ENCODE peak calls at places on chromosome 17, in six cellular contexts. K, D, F, B, R and M are unnamed samples.

GRCh38 chr17:64477849-64478248 is 19.0 kb downstream of the POLG2 start:
- DNase-seq in K (no peak), D (no peak), F (no peak), B (no peak), R (no peak), M (no peak)

GRCh38 chr17:81980122-81980521 is 2.7 kb downstream of the ASPSCR1 start:
- DNase-seq in K (no peak), D (no peak), F (no peak), B (no peak), R (no peak), M (no peak)

GRCh38 chr17:57097832-57098421 is 12.9 kb downstream of the AKAP1 start:
- DNase-seq in K (no peak), D (peak), F (no peak), B (peak), R (no peak), M (no peak)

GRCh38 chr17:51322390-51323029 is 62.2 kb downstream of the UTP18 start:
- DNase-seq in K (no peak), D (no peak), F (no peak), B (no peak), R (peak), M (no peak)

GRCh38 chr17:80296221-80296620 is 35.6 kb downstream of the RNF213 start:
- DNase-seq in K (no peak), D (peak), F (no peak), B (peak), R (no peak), M (no peak)

GRCh38 chr17:17081304-17081940 is 39.2 kb downstream of the MPRIP start:
- DNase-seq in K (no peak), D (no peak), F (no peak), B (no peak), R (no peak), M (no peak)

GRCh38 chr17:31900877-31901276 is 631 bp downstream of the UTP6 start:
- DNase-seq in K (no peak), D (no peak), F (no peak), B (no peak), R (peak), M (no peak)

GRCh38 chr17:48148029-48148759 is 40.6 kb downstream of the SNX11 start:
- DNase-seq in K (no peak), D (no peak), F (no peak), B (no peak), R (no peak), M (no peak)

GRCh38 chr17:43033947-43034622 is 9.1 kb downstream of the RND2 start:
- DNase-seq in K (no peak), D (no peak), F (no peak), B (no peak), R (no peak), M (no peak)

GRCh38 chr17:46733837-46734516 is 84.5 kb downstream of the WNT3 start:
- DNase-seq in K (no peak), D (no peak), F (no peak), B (no peak), R (no peak), M (no peak)

GRCh38 chr17:40556884-40557414 is 8.3 kb downstream of the CCR7 start:
- DNase-seq in K (no peak), D (no peak), F (no peak), B (no peak), R (no peak), M (no peak)

DNA sequence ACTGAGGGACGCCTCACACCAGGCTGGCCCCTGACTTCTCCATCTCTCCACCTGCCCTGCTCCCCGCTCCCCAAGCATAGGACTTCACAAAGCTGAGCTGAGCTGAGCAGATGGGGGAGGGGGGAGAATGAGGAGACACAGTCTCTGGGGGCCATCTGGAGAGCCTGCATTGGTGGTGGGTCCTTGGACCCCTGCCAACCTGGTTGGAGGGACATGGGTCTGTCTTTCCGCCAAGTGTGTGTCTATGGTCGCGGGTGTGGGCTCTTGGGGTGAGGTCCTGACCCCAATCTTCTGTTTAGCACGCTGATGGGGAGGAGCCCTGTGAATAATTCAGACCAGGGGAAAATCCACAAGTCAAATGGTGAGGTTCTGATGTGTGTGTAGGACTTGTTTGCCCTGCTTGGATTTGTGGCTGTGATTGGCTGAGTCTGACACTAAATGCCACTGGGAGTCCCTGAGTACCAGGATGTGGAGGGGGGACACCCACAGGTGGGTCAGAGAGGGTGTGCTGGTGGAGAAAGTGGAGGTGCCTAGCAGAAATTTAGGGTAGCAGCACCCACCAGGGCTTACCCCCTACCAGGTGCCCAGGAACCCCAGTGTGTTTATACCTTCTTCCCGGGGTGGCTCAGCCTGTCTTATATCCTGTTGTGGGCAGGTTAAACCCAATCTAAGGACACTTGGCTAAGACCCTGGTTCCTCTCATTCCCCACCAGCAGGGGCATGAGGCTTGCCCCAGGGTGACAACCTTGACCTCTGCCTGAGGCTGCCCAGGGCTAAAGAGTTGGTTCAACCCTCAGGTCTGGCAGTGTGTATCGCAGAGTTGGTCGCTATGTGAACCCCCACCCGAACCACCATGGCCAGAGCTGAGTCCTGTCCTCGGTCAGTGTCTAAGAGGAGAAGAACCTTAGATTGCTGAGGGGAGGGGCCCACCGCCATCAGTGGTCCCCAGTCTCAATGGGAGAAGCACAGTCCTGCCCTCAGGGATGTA is 2.1 kb downstream of the FMNL1 start:
- DNase-seq in K (no peak), D (no peak), F (no peak), B (no peak), R (no peak), M (no peak)
- TF ChIP-seq CTCF in K (no peak), D (no peak), F (no peak), B (no peak), R (no peak), M (no peak)

DNA sequence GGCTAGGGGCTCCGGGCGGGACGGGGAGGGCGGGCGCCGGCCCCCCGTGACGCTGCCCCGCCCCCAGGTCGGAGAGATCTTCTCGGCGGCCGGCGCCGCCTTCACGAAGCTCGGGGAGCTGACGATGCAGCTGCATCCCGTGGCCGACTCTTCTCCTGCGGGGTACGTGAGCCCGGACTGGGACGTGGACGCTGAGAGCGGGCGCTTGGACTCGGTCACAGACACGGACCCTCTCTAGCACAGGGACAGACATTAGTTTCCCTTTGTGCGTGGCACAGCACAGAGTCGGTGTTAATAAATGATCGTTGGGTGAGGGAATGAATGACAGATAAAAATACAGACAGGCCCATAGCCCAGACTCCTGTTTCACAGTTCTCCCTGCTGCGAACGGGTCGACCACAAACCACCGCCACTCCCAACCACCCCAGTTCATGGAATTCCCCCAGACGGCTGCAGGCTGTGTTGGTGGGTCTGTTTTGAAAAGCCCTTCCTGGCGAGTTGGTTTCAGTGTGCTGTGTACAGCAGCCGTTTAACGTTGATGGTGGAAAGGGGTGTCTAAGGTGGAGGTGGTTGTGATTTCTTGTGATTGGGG is 2.7 kb downstream of the RNASEK start:
- DNase-seq in K (no peak), D (no peak), F (no peak), B (peak), R (no peak), M (peak)
- TF ChIP-seq POLR2A in K (peak), D (peak), F (peak), B (peak), R (peak), M (no peak)

DNA sequence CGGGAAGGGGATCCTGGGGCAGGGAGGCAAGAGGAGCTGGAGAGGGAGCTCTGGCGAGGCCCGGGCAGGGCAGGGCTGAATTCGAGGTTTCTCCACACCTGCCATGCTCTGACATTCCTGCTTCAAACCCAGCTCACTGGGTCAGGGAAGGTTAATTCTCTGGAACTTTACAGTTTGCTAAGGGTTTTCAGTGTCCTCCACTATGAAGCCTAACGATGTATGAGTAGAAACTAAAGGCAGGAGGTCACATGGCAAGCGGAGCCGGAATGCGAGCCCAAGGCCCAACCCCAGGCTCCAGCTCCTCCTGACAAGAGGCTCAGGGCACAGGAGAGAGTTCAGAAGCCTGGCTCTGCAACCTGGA is 29.2 kb downstream of the DCAKD start:
- DNase-seq in K (no peak), D (no peak), F (no peak), B (no peak), R (no peak), M (no peak)
- TF ChIP-seq CTCF in K (no peak), D (peak), F (no peak), B (no peak), R (peak), M (peak)

GRCh38 chr17:78383725-78384471 is 5.4 kb downstream of the PGS1 start:
- DNase-seq in K (peak), D (peak), F (peak), B (peak), R (no peak), M (peak)
- TF ChIP-seq POLR2A in K (no peak), D (no peak), F (no peak), B (no peak), R (no peak), M (no peak)

GRCh38 chr17:67577429-67577828 is 140.3 kb upstream of the NOL11 start:
- DNase-seq in K (no peak), D (no peak), F (no peak), B (no peak), R (no peak), M (no peak)

GRCh38 chr17:67574658-67575293 is 143.0 kb upstream of the NOL11 start:
- DNase-seq in K (no peak), D (no peak), F (no peak), B (no peak), R (no peak), M (no peak)

GRCh38 chr17:67573987-67574657 is 143.6 kb upstream of the NOL11 start:
- DNase-seq in K (no peak), D (no peak), F (no peak), B (peak), R (no peak), M (no peak)

GRCh38 chr17:67576471-67576870 is 141.3 kb upstream of the NOL11 start:
- DNase-seq in K (no peak), D (no peak), F (no peak), B (no peak), R (no peak), M (no peak)

GRCh38 chr17:67575325-67575724 is 142.4 kb upstream of the NOL11 start:
- DNase-seq in K (no peak), D (no peak), F (no peak), B (no peak), R (no peak), M (peak)
- TF ChIP-seq CTCF in K (no peak), D (no peak), F (no peak), B (no peak), R (no peak), M (no peak)